ENCODE peak calls at places on chromosomes 2 and 18, in seven cellular contexts. J, A, E, G, B, X and P are unnamed samples. For H3K9me3, the result is how much of the 10 kb centered on the place peaks cover.

GRCh38 chr18:35732652-35733051 is 151.1 kb downstream of the GALNT1 start:
- DNase-seq in X (peak), E (no peak), B (peak), A (no peak), J (no peak), G (no peak), P (no peak)

GRCh38 chr2:53473236-53473635 is 294.4 kb upstream of the CHAC2 start:
- DNase-seq in A (peak), E (no peak), X (peak), J (no peak), G (peak), B (no peak), P (no peak)

GRCh38 chr2:107414376-107414775 is 412.3 kb upstream of the RGPD4 start:
- DNase-seq in J (no peak), G (no peak), E (no peak), X (no peak), B (no peak), A (no peak), P (no peak)

GRCh38 chr2:131009713-131010475 is 83.4 kb downstream of the FAM168B start:
- DNase-seq in B (no peak), G (peak), J (no peak), X (no peak), A (no peak), E (no peak), P (no peak)

GRCh38 chr2:109377976-109378375 is 235.8 kb downstream of the SEPTIN10 start:
- DNase-seq in A (no peak), X (no peak), J (no peak), G (peak), E (peak), B (no peak), P (no peak)

GRCh38 chr2:216884347-216884746 is 24.5 kb upstream of the TNP1 start:
- DNase-seq in G (no peak), X (no peak), E (peak), A (no peak), J (no peak), B (no peak), P (no peak)

GRCh38 chr2:135843671-135844070 is 6.7 kb upstream of the LCT start:
- DNase-seq in G (no peak), A (no peak), J (no peak), B (no peak), X (peak), E (no peak), P (no peak)

GRCh38 chr2:95525294-95526035 is 40.9 kb upstream of the TRIM43B start:
- DNase-seq in A (no peak), J (no peak), E (peak), X (peak), B (no peak), G (no peak), P (no peak)

GRCh38 chr2:69190743-69191425 is 177.9 kb downstream of the ANTXR1 start:
- DNase-seq in E (no peak), B (no peak), A (no peak), G (no peak), X (peak), J (no peak), P (no peak)

GRCh38 chr2:231201475-231201814 is 3.0 kb downstream of the ARMC9 start:
- DNase-seq in B (no peak), E (no peak), J (no peak), A (no peak), G (no peak), X (no peak), P (no peak)

GRCh38 chr2:236562434-236562833 is 7.2 kb upstream of the ACKR3 start:
- DNase-seq in X (no peak), J (no peak), B (peak), E (no peak), G (peak), A (no peak), P (no peak)

GRCh38 chr2:228709788-228710371 is 528.4 kb upstream of the SPHKAP start:
- DNase-seq in J (no peak), E (no peak), X (no peak), A (no peak), G (no peak), B (no peak), P (no peak)

GRCh38 chr2:232320038-232320790 is 58.3 kb upstream of the ALPP start:
- DNase-seq in A (no peak), J (no peak), X (no peak), E (no peak), B (no peak), G (peak), P (no peak)

GRCh38 chr2:60461421-60462108 is 91.9 kb downstream of the BCL11A start:
- DNase-seq in E (peak), A (no peak), X (no peak), G (no peak), J (no peak), B (no peak), P (no peak)

GRCh38 chr18:48360376-48361021 is 48.7 kb downstream of the ZBTB7C start:
- DNase-seq in A (no peak), B (no peak), J (no peak), X (no peak), E (no peak), G (peak), P (no peak)

GRCh38 chr2:126783341-126783740 is 115.3 kb upstream of the TEX51 start:
- DNase-seq in X (no peak), A (no peak), J (no peak), E (no peak), G (no peak), B (no peak), P (no peak)

GRCh38 chr18:65587491-65587890 is 163.3 kb upstream of the CDH7 start:
- DNase-seq in J (no peak), G (no peak), B (no peak), E (no peak), X (no peak), A (no peak), P (no peak)

GRCh38 chr2:53768233-53768542 is 584 bp downstream of the CHAC2 start:
- DNase-seq in G (no peak), J (no peak), E (peak), X (no peak), B (no peak), A (peak), P (peak)

GRCh38 chr2:20156826-20157605 is 67.9 kb downstream of the SDC1 start:
- DNase-seq in X (no peak), B (no peak), J (no peak), G (no peak), A (no peak), E (no peak), P (no peak)

GRCh38 chr2:121664713-121665112 is 15.5 kb upstream of the CLASP1 start:
- DNase-seq in G (no peak), E (no peak), J (no peak), X (no peak), B (no peak), A (no peak), P (no peak)

GRCh38 chr2:66571873-66572272 is 136.9 kb downstream of the MEIS1 start:
- DNase-seq in X (peak), B (peak), G (no peak), A (no peak), E (no peak), J (no peak), P (no peak)

GRCh38 chr2:200130762-200131166 is 175.4 kb downstream of the MAIP1 start:
- DNase-seq in J (no peak), G (no peak), E (no peak), A (no peak), X (peak), B (peak), P (no peak)

GRCh38 chr2:10915731-10916331 is 4.1 kb downstream of the KCNF1 start:
- DNase-seq in A (no peak), J (no peak), E (no peak), G (peak), B (no peak), X (no peak), P (no peak)

GRCh38 chr2:44479127-44479887 is 117.6 kb downstream of the CAMKMT start:
- DNase-seq in X (peak), G (peak), B (peak), E (no peak), J (no peak), A (peak), P (peak)

GRCh38 chr2:129443235-129443884 is 536.1 kb upstream of the RAB6C start:
- DNase-seq in G (no peak), J (no peak), A (no peak), E (no peak), B (no peak), X (peak), P (no peak)

GRCh38 chr2:200242553-200242952 is 63.9 kb upstream of the SPATS2L start:
- DNase-seq in E (no peak), J (no peak), B (no peak), A (no peak), G (no peak), X (no peak), P (no peak)

GRCh38 chr2:114651933-114652332 is 209.5 kb downstream of the DPP10 start:
- DNase-seq in X (no peak), J (no peak), E (no peak), A (no peak), G (no peak), B (no peak), P (no peak)

GRCh38 chr2:105545731-105546622 is 147.1 kb upstream of the FHL2 start:
- DNase-seq in J (peak), X (peak), A (peak), E (no peak), B (peak), G (peak), P (peak)

GRCh38 chr2:199455533-199456382 is 2.0 kb downstream of the SATB2 start:
- DNase-seq in G (peak), E (peak), J (no peak), X (peak), B (peak), A (no peak), P (peak)

GRCh38 chr18:32771871-32772499 is 838 bp downstream of the KLHL14 start:
- DNase-seq in G (peak), X (peak), A (no peak), E (peak), B (no peak), J (no peak), P (no peak)

GRCh38 chr18:43869451-43870008 is 592.2 kb upstream of the SYT4 start:
- DNase-seq in G (no peak), B (peak), X (peak), E (no peak), A (no peak), J (no peak), P (no peak)

GRCh38 chr18:43271593-43272432 is 5.5 kb downstream of the SYT4 start:
- DNase-seq in B (peak), E (no peak), A (peak), G (peak), J (no peak), X (peak), P (peak)

GRCh38 chr2:150639917-150640538 is 152.6 kb upstream of the RND3 start:
- DNase-seq in E (no peak), G (no peak), A (no peak), X (peak), J (no peak), B (peak), P (no peak)

GRCh38 chr2:98923244-98923940 is 12.6 kb downstream of the CRACDL start:
- DNase-seq in E (no peak), B (no peak), J (no peak), A (no peak), G (peak), X (no peak), P (no peak)

DNA sequence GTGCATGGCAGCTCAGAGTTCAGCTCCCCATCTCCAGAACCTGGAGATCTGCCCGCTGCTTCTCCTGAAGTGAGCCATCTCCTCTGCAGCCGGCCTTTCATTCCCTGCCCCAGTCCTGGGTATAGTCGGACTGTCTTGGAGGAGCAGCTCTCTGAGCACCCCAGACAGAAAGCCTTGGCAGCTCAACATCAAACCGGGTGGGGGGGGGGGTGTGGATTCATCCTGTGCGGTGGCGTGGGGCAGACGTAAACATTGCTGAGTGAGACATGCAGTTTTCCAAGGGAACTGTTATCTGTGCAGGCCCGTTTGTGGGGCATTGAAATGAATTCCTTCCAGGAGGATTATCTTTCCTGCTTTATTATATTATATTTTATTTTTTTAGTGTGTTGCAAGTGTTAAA is 125.9 kb upstream of the MYCN start:
- DNase-seq in J (no peak), A (no peak), G (no peak), E (no peak), X (no peak), B (no peak), P (no peak)
- H3K9me3 ChIP-seq in J (under half), A (under half), G (under half), E (under half), X (under half), B (under half), P (under half)

DNA sequence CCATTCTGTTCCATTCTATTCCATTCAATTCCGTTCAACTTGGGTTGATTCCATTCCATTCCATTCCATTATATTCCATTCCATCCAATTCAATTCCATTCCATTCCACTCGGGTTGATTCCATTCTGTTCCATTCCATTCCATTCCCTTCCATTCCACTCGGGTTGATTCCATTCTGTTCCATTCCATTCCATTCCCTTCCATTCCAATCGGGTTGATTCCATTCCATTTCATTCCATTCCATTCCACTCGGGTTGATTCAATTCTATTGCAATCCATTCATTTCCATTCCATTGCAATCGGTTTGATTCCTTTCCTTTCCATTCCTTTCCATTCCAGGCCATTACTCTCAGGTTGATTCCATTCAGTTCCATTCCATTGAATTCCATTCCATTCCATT is 1138.4 kb downstream of the RPIA start:
- DNase-seq in X (no peak), E (no peak), B (peak), J (no peak), G (no peak), A (no peak), P (no peak)
- H3K9me3 ChIP-seq in X (under half), E (under half), B (under half), J (under half), G (under half), A (under half), P (under half)

DNA sequence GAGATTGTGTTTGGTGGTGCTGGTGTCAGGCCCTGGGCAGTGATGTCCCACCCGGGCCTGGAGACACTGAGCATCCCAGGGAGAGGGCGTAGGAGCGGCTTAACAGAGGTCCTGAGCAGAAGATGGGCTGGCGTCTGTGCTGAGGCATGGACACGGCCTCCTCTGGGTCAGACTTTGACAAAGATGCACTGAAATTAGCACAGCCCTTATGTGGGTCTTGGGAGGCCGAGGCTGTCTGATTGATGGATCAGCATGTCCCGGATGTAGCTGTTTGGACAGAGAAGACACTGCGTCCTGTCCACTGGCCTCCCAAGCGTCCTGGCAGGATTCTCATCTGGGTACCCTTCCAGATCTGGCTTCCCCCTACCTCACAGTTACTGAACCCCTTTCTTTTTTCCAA is 159.4 kb downstream of the ANKRD30B start:
- DNase-seq in B (no peak), E (no peak), G (no peak), A (no peak), X (no peak), J (no peak), P (no peak)
- H3K9me3 ChIP-seq in B (under half), E (under half), G (half or more), A (under half), X (under half), J (under half), P (under half)

GRCh38 chr2:221447310-221447709 is 124.8 kb downstream of the EPHA4 start:
- DNase-seq in X (no peak), G (peak), E (no peak), J (no peak), A (no peak), B (peak), P (no peak)
- H3K9me3 ChIP-seq in X (under half), G (under half), E (under half), J (under half), A (under half), B (under half), P (under half)

GRCh38 chr2:144747571-144747970 is 227.7 kb upstream of the ZEB2 start:
- DNase-seq in E (no peak), J (no peak), G (peak), B (no peak), A (no peak), X (no peak), P (no peak)

GRCh38 chr2:144745424-144745823 is 225.5 kb upstream of the ZEB2 start:
- DNase-seq in X (no peak), E (no peak), J (no peak), B (no peak), G (no peak), A (no peak), P (no peak)

GRCh38 chr2:144751142-144751905 is 231.4 kb upstream of the ZEB2 start:
- DNase-seq in G (no peak), A (no peak), B (no peak), X (no peak), E (no peak), J (no peak), P (no peak)

GRCh38 chr2:144749188-144749587 is 229.3 kb upstream of the ZEB2 start:
- DNase-seq in G (no peak), B (no peak), E (no peak), J (no peak), X (no peak), A (no peak), P (no peak)

DNA sequence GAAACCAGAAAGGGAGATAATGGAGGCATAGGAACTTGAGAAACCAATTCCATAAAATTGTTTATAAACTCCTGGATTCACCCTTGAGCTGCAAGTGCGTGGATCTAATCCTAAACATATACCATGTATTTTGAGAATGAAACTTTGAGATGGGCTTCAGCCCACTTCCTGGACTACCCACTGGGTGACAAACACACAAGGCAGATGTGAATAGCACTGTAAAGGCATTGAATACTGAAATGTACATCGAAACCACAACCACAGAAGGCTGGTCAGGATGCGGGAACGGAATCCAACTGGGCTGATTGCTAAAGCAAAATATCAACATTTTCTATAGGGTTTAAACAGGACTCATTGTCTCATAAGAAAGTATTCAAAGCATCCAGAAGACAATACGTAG is 228.5 kb upstream of the ZEB2 start:
- DNase-seq in G (no peak), A (no peak), J (no peak), E (no peak), B (no peak), X (no peak), P (no peak)
- H3K9me3 ChIP-seq in G (under half), A (under half), J (under half), E (under half), B (under half), X (under half), P (under half)

GRCh38 chr18:8831531-8831930 is 126.2 kb downstream of the MTCL1 start:
- DNase-seq in X (no peak), B (no peak), A (no peak), G (no peak), E (no peak), J (no peak), P (no peak)
- H3K9me3 ChIP-seq in X (under half), B (under half), A (under half), G (under half), E (under half), J (under half), P (under half)

GRCh38 chr18:64275593-64276309 is 126.9 kb upstream of the LINC00305 start:
- DNase-seq in J (no peak), E (no peak), B (no peak), X (no peak), G (no peak), A (no peak), P (no peak)
- H3K9me3 ChIP-seq in J (under half), E (under half), B (under half), X (under half), G (half or more), A (under half), P (under half)

GRCh38 chr2:222883420-222883819 is 22.6 kb downstream of the ACSL3 start:
- DNase-seq in E (no peak), A (no peak), B (no peak), G (no peak), J (no peak), X (no peak), P (no peak)

GRCh38 chr2:222879602-222879933 is 18.7 kb downstream of the ACSL3 start:
- DNase-seq in J (no peak), E (no peak), A (no peak), B (no peak), G (no peak), X (no peak), P (no peak)

GRCh38 chr2:222884114-222884764 is 23.4 kb downstream of the ACSL3 start:
- DNase-seq in E (no peak), B (no peak), G (no peak), A (no peak), J (no peak), X (peak), P (no peak)

GRCh38 chr2:222884765-222885424 is 24.1 kb downstream of the ACSL3 start:
- DNase-seq in X (no peak), A (no peak), J (no peak), G (no peak), B (no peak), E (no peak), P (no peak)

GRCh38 chr2:222882484-222882928 is 21.7 kb downstream of the ACSL3 start:
- DNase-seq in J (no peak), E (no peak), G (no peak), B (no peak), X (no peak), A (no peak), P (no peak)
- H3K9me3 ChIP-seq in J (under half), E (under half), G (under half), B (under half), X (under half), A (under half), P (under half)

DNA sequence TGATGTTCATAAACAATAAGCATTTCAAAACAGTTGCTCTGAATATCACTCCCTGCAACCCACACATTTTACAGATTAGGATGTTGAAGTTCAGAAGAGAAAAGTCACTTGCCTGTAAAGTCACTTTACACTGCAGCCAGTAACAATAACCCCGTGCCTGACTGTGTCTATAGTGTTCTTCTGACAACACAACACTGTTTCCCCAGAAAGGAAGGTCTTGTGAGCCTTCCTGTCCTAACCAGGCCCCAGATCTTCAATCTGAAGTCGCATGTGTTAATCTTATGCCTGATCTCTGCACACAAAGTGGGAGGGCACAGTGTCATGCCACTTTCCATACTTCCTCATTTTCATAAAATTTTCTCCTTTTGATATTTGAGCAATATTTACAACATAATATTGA is 120.2 kb downstream of the FEZ2 start:
- DNase-seq in X (no peak), G (no peak), J (no peak), E (no peak), A (no peak), B (no peak), P (no peak)
- H3K9me3 ChIP-seq in X (under half), G (under half), J (under half), E (under half), A (under half), B (under half), P (under half)